ENCODE peak calls at places on chromosomes 3 and 15, in ten cellular contexts. One of them, this sample, is unnamed.

GRCh38 chr15:92343869-92344643 is 49.6 kb upstream of the ST8SIA2 start:
- DNase-seq in body of pancreas: no peak
- DNase-seq in GM23338: peak
- DNase-seq in transverse colon: no peak
- DNase-seq in choroid plexus epithelial cell: no peak
- DNase-seq in CD4-positive, alpha-beta T cell: no peak
- DNase-seq in cardiac fibroblast: no peak
- DNase-seq in AG09309: no peak
- DNase-seq in stomach: no peak
- DNase-seq in lower leg skin: no peak
- DNase-seq in this sample: no peak

GRCh38 chr3:16897254-16897926 is 12.6 kb downstream of the PLCL2 start:
- DNase-seq in CD4-positive, alpha-beta T cell: peak
- DNase-seq in choroid plexus epithelial cell: peak
- DNase-seq in transverse colon: peak
- DNase-seq in stomach: no peak
- DNase-seq in lower leg skin: no peak
- DNase-seq in AG09309: peak
- DNase-seq in GM23338: no peak
- DNase-seq in body of pancreas: peak
- DNase-seq in cardiac fibroblast: peak
- DNase-seq in this sample: no peak

GRCh38 chr15:42804739-42805138 is 67.8 kb upstream of the CDAN1 start:
- DNase-seq in choroid plexus epithelial cell: no peak
- DNase-seq in lower leg skin: no peak
- DNase-seq in stomach: no peak
- DNase-seq in body of pancreas: no peak
- DNase-seq in cardiac fibroblast: no peak
- DNase-seq in CD4-positive, alpha-beta T cell: no peak
- DNase-seq in AG09309: no peak
- DNase-seq in transverse colon: no peak
- DNase-seq in GM23338: no peak
- DNase-seq in this sample: no peak

GRCh38 chr3:89571298-89571697 is 463.9 kb downstream of the EPHA3 start:
- DNase-seq in lower leg skin: no peak
- DNase-seq in GM23338: no peak
- DNase-seq in transverse colon: no peak
- DNase-seq in CD4-positive, alpha-beta T cell: no peak
- DNase-seq in stomach: no peak
- DNase-seq in body of pancreas: no peak
- DNase-seq in AG09309: no peak
- DNase-seq in choroid plexus epithelial cell: no peak
- DNase-seq in cardiac fibroblast: peak
- DNase-seq in this sample: no peak

GRCh38 chr15:60844431-60845174 is 365.7 kb upstream of the ICE2 start:
- DNase-seq in lower leg skin: no peak
- DNase-seq in stomach: no peak
- DNase-seq in cardiac fibroblast: no peak
- DNase-seq in CD4-positive, alpha-beta T cell: peak
- DNase-seq in body of pancreas: no peak
- DNase-seq in GM23338: no peak
- DNase-seq in transverse colon: peak
- DNase-seq in AG09309: no peak
- DNase-seq in choroid plexus epithelial cell: no peak
- DNase-seq in this sample: no peak

GRCh38 chr3:35389907-35390306 is 249.4 kb upstream of the ARPP21 start:
- DNase-seq in lower leg skin: no peak
- DNase-seq in stomach: no peak
- DNase-seq in GM23338: no peak
- DNase-seq in choroid plexus epithelial cell: no peak
- DNase-seq in body of pancreas: no peak
- DNase-seq in AG09309: no peak
- DNase-seq in transverse colon: no peak
- DNase-seq in CD4-positive, alpha-beta T cell: no peak
- DNase-seq in cardiac fibroblast: no peak
- DNase-seq in this sample: no peak

GRCh38 chr3:192501427-192501826 is 225.9 kb downstream of the FGF12 start:
- DNase-seq in GM23338: no peak
- DNase-seq in transverse colon: no peak
- DNase-seq in choroid plexus epithelial cell: no peak
- DNase-seq in cardiac fibroblast: no peak
- DNase-seq in body of pancreas: no peak
- DNase-seq in lower leg skin: no peak
- DNase-seq in stomach: no peak
- DNase-seq in AG09309: no peak
- DNase-seq in CD4-positive, alpha-beta T cell: no peak
- DNase-seq in this sample: no peak

GRCh38 chr15:101050647-101051290 is 131.6 kb downstream of the LRRK1 start:
- DNase-seq in transverse colon: peak
- DNase-seq in GM23338: no peak
- DNase-seq in stomach: peak
- DNase-seq in body of pancreas: no peak
- DNase-seq in AG09309: no peak
- DNase-seq in lower leg skin: no peak
- DNase-seq in CD4-positive, alpha-beta T cell: no peak
- DNase-seq in choroid plexus epithelial cell: no peak
- DNase-seq in cardiac fibroblast: no peak
- DNase-seq in this sample: peak

GRCh38 chr3:42179110-42179725 is 86.8 kb downstream of the CCK start:
- DNase-seq in AG09309: peak
- DNase-seq in lower leg skin: peak
- DNase-seq in CD4-positive, alpha-beta T cell: no peak
- DNase-seq in transverse colon: peak
- DNase-seq in GM23338: peak
- DNase-seq in cardiac fibroblast: peak
- DNase-seq in choroid plexus epithelial cell: peak
- DNase-seq in body of pancreas: peak
- DNase-seq in stomach: no peak
- DNase-seq in this sample: peak

GRCh38 chr15:31571676-31572075 is 245.0 kb downstream of the KLF13 start:
- DNase-seq in body of pancreas: no peak
- DNase-seq in AG09309: no peak
- DNase-seq in GM23338: no peak
- DNase-seq in stomach: no peak
- DNase-seq in lower leg skin: no peak
- DNase-seq in CD4-positive, alpha-beta T cell: no peak
- DNase-seq in transverse colon: no peak
- DNase-seq in cardiac fibroblast: peak
- DNase-seq in choroid plexus epithelial cell: no peak
- DNase-seq in this sample: no peak
- TF ChIP-seq CTCF in body of pancreas: no peak
- TF ChIP-seq CTCF in AG09309: peak
- TF ChIP-seq CTCF in GM23338: peak
- TF ChIP-seq CTCF in stomach: no peak
- TF ChIP-seq CTCF in lower leg skin: no peak
- TF ChIP-seq CTCF in CD4-positive, alpha-beta T cell: no peak
- TF ChIP-seq CTCF in transverse colon: no peak
- TF ChIP-seq CTCF in cardiac fibroblast: peak
- TF ChIP-seq CTCF in choroid plexus epithelial cell: no peak
- TF ChIP-seq CTCF in this sample: no peak

GRCh38 chr3:141307351-141308059 is 60.8 kb upstream of the ZBTB38 start:
- DNase-seq in AG09309: no peak
- DNase-seq in cardiac fibroblast: no peak
- DNase-seq in CD4-positive, alpha-beta T cell: no peak
- DNase-seq in GM23338: no peak
- DNase-seq in body of pancreas: no peak
- DNase-seq in stomach: no peak
- DNase-seq in choroid plexus epithelial cell: no peak
- DNase-seq in lower leg skin: no peak
- DNase-seq in transverse colon: no peak
- DNase-seq in this sample: no peak
- TF ChIP-seq CTCF in AG09309: no peak
- TF ChIP-seq CTCF in cardiac fibroblast: no peak
- TF ChIP-seq CTCF in CD4-positive, alpha-beta T cell: no peak
- TF ChIP-seq CTCF in GM23338: no peak
- TF ChIP-seq CTCF in body of pancreas: no peak
- TF ChIP-seq CTCF in stomach: no peak
- TF ChIP-seq CTCF in choroid plexus epithelial cell: no peak
- TF ChIP-seq CTCF in lower leg skin: no peak
- TF ChIP-seq CTCF in transverse colon: no peak
- TF ChIP-seq CTCF in this sample: no peak

DNA sequence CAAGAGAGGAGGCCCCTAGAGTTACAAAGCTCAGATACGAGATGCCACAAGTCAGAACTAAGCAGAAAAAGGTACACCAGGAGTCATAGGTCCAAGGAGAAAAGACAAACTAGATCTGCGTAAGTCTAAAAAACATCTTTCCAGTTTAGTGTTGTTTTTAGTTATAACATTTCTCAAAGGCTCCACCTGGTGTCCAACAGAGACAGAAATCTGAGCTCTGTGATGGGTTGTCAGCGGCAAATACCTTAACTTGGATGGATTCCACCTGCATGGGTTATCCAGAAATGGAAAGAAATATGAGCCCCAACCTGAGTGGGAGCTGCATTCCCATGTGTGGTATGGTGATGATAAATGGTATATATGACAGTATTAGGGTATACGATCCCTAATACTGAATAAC is 238.6 kb upstream of the CHRM5 start:
- DNase-seq in transverse colon: no peak
- DNase-seq in cardiac fibroblast: peak
- DNase-seq in lower leg skin: no peak
- DNase-seq in CD4-positive, alpha-beta T cell: no peak
- DNase-seq in body of pancreas: no peak
- DNase-seq in GM23338: peak
- DNase-seq in stomach: no peak
- DNase-seq in AG09309: no peak
- DNase-seq in choroid plexus epithelial cell: peak
- DNase-seq in this sample: no peak
- TF ChIP-seq CTCF in transverse colon: no peak
- TF ChIP-seq CTCF in cardiac fibroblast: peak
- TF ChIP-seq CTCF in lower leg skin: no peak
- TF ChIP-seq CTCF in CD4-positive, alpha-beta T cell: no peak
- TF ChIP-seq CTCF in body of pancreas: no peak
- TF ChIP-seq CTCF in GM23338: peak
- TF ChIP-seq CTCF in stomach: no peak
- TF ChIP-seq CTCF in AG09309: peak
- TF ChIP-seq CTCF in choroid plexus epithelial cell: peak
- TF ChIP-seq CTCF in this sample: peak

DNA sequence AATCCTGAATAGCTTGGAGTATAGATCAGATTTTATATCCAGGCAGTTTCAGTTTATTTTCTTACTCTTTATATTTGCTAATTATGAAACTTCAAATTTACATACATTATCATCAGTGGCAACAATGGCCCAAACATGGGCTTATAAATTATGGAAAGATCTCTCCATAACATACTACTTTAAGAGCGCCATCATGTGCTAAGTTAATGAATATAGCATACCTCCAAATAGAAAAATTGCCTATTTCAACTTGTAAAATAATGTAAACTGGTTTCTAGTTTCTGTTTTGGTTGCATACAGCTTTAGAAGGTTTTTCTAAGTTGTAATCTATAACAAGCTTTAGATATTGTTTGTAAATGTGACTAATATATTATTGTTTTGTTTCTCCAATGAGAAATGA is 531.3 kb upstream of the UBE2E2 start:
- DNase-seq in body of pancreas: no peak
- DNase-seq in choroid plexus epithelial cell: peak
- DNase-seq in transverse colon: no peak
- DNase-seq in AG09309: no peak
- DNase-seq in CD4-positive, alpha-beta T cell: no peak
- DNase-seq in lower leg skin: no peak
- DNase-seq in stomach: no peak
- DNase-seq in GM23338: no peak
- DNase-seq in cardiac fibroblast: no peak
- DNase-seq in this sample: no peak
- TF ChIP-seq CTCF in body of pancreas: no peak
- TF ChIP-seq CTCF in choroid plexus epithelial cell: no peak
- TF ChIP-seq CTCF in transverse colon: no peak
- TF ChIP-seq CTCF in AG09309: no peak
- TF ChIP-seq CTCF in CD4-positive, alpha-beta T cell: no peak
- TF ChIP-seq CTCF in lower leg skin: no peak
- TF ChIP-seq CTCF in stomach: no peak
- TF ChIP-seq CTCF in GM23338: no peak
- TF ChIP-seq CTCF in cardiac fibroblast: no peak
- TF ChIP-seq CTCF in this sample: no peak

GRCh38 chr3:139354661-139355060 is 10.8 kb downstream of the MRPS22 start:
- DNase-seq in choroid plexus epithelial cell: no peak
- DNase-seq in lower leg skin: no peak
- DNase-seq in cardiac fibroblast: no peak
- DNase-seq in CD4-positive, alpha-beta T cell: no peak
- DNase-seq in AG09309: no peak
- DNase-seq in GM23338: no peak
- DNase-seq in body of pancreas: no peak
- DNase-seq in stomach: no peak
- DNase-seq in transverse colon: no peak
- DNase-seq in this sample: no peak
- TF ChIP-seq CTCF in choroid plexus epithelial cell: no peak
- TF ChIP-seq CTCF in lower leg skin: no peak
- TF ChIP-seq CTCF in cardiac fibroblast: no peak
- TF ChIP-seq CTCF in CD4-positive, alpha-beta T cell: no peak
- TF ChIP-seq CTCF in AG09309: no peak
- TF ChIP-seq CTCF in GM23338: no peak
- TF ChIP-seq CTCF in body of pancreas: no peak
- TF ChIP-seq CTCF in stomach: no peak
- TF ChIP-seq CTCF in transverse colon: no peak
- TF ChIP-seq CTCF in this sample: no peak

GRCh38 chr3:69113536-69113935 is 8.9 kb downstream of the LMOD3 start:
- DNase-seq in GM23338: no peak
- DNase-seq in transverse colon: no peak
- DNase-seq in AG09309: no peak
- DNase-seq in lower leg skin: no peak
- DNase-seq in CD4-positive, alpha-beta T cell: no peak
- DNase-seq in body of pancreas: no peak
- DNase-seq in cardiac fibroblast: peak
- DNase-seq in choroid plexus epithelial cell: no peak
- DNase-seq in stomach: no peak
- DNase-seq in this sample: no peak

GRCh38 chr3:69107841-69108240 is 14.6 kb downstream of the LMOD3 start:
- DNase-seq in choroid plexus epithelial cell: no peak
- DNase-seq in lower leg skin: no peak
- DNase-seq in cardiac fibroblast: no peak
- DNase-seq in GM23338: no peak
- DNase-seq in stomach: no peak
- DNase-seq in body of pancreas: no peak
- DNase-seq in CD4-positive, alpha-beta T cell: no peak
- DNase-seq in transverse colon: no peak
- DNase-seq in AG09309: no peak
- DNase-seq in this sample: no peak

GRCh38 chr3:69115731-69116130 is 6.7 kb downstream of the LMOD3 start:
- DNase-seq in body of pancreas: no peak
- DNase-seq in cardiac fibroblast: peak
- DNase-seq in AG09309: no peak
- DNase-seq in lower leg skin: no peak
- DNase-seq in stomach: no peak
- DNase-seq in choroid plexus epithelial cell: peak
- DNase-seq in GM23338: no peak
- DNase-seq in CD4-positive, alpha-beta T cell: no peak
- DNase-seq in transverse colon: no peak
- DNase-seq in this sample: no peak

GRCh38 chr3:69108813-69109212 is 13.6 kb downstream of the LMOD3 start:
- DNase-seq in choroid plexus epithelial cell: no peak
- DNase-seq in transverse colon: no peak
- DNase-seq in cardiac fibroblast: no peak
- DNase-seq in body of pancreas: no peak
- DNase-seq in AG09309: no peak
- DNase-seq in lower leg skin: no peak
- DNase-seq in CD4-positive, alpha-beta T cell: no peak
- DNase-seq in GM23338: no peak
- DNase-seq in stomach: no peak
- DNase-seq in this sample: no peak

GRCh38 chr3:69110941-69111546 is 11.4 kb downstream of the LMOD3 start:
- DNase-seq in choroid plexus epithelial cell: no peak
- DNase-seq in body of pancreas: no peak
- DNase-seq in CD4-positive, alpha-beta T cell: no peak
- DNase-seq in AG09309: no peak
- DNase-seq in transverse colon: no peak
- DNase-seq in lower leg skin: no peak
- DNase-seq in cardiac fibroblast: no peak
- DNase-seq in stomach: no peak
- DNase-seq in GM23338: peak
- DNase-seq in this sample: no peak
- TF ChIP-seq CTCF in choroid plexus epithelial cell: no peak
- TF ChIP-seq CTCF in body of pancreas: no peak
- TF ChIP-seq CTCF in CD4-positive, alpha-beta T cell: no peak
- TF ChIP-seq CTCF in AG09309: no peak
- TF ChIP-seq CTCF in transverse colon: no peak
- TF ChIP-seq CTCF in lower leg skin: no peak
- TF ChIP-seq CTCF in cardiac fibroblast: no peak
- TF ChIP-seq CTCF in stomach: no peak
- TF ChIP-seq CTCF in GM23338: no peak
- TF ChIP-seq CTCF in this sample: no peak

This sample was measured in mesothelial cell of epicardium.